ENCODE peak calls at places on chromosome 14, in five cellular contexts. X is neuronal stem cell, G is trophoblast cell, I is H9, Y is H1. L is an unnamed sample.

GRCh38 chr14:34629657-34630529 is at the start of gene SNX6:
- DNase-seq in G (peak; percentile 67), I (peak; percentile 80), X (peak; percentile 75), Y (peak; percentile 5), L (peak; percentile 73)

GRCh38 chr14:77301103-77301502 is 19.6 kb downstream of the POMT2 start:
- DNase-seq in G (peak; percentile 71), X (peak; percentile 66), Y (peak; percentile 83), I (peak; percentile 88), L (peak; percentile 87)

GRCh38 chr14:75274899-75275569 is 3.6 kb upstream of the FOS start:
- DNase-seq in X (no peak), G (peak; percentile 57), Y (no peak), I (no peak), L (peak; percentile 97)

GRCh38 chr14:88411039-88411438 is 25.6 kb downstream of the SPATA7 start:
- DNase-seq in I (peak; percentile 50), G (no peak), Y (no peak), X (no peak), L (no peak)

GRCh38 chr14:44609201-44609600 is 102.1 kb upstream of the FSCB start:
- DNase-seq in I (no peak), Y (no peak), X (no peak), G (no peak), L (no peak)

GRCh38 chr14:105900398-105901160 is 374.2 kb downstream of the TMEM121 start:
- DNase-seq in X (no peak), Y (no peak), G (no peak), I (no peak), L (no peak)

GRCh38 chr14:85909581-85909980 is 379.6 kb downstream of the FLRT2 start:
- DNase-seq in G (no peak), Y (no peak), X (no peak), I (no peak), L (no peak)

GRCh38 chr14:77055981-77056380 is 27.5 kb upstream of the IRF2BPL start:
- DNase-seq in I (no peak), G (no peak), X (no peak), Y (no peak), L (no peak)

GRCh38 chr14:98240396-98240795 is 1031.6 kb downstream of the BCL11B start:
- DNase-seq in X (no peak), I (no peak), G (no peak), Y (no peak), L (no peak)

GRCh38 chr14:102759416-102759815 is 17.8 kb upstream of the TRAF3 start:
- DNase-seq in Y (no peak), X (no peak), I (peak; percentile 42), G (no peak), L (no peak)

GRCh38 chr14:102111101-102111500 is 24.3 kb upstream of the HSP90AA1 start:
- DNase-seq in X (no peak), I (no peak), Y (no peak), G (no peak), L (no peak)

GRCh38 chr14:88342980-88343379 is 19.9 kb upstream of the KCNK10 start:
- DNase-seq in G (no peak), X (no peak), I (no peak), Y (no peak), L (no peak)

GRCh38 chr14:73764881-73765280 is 50.7 kb upstream of the PNMA1 start:
- DNase-seq in X (no peak), G (no peak), Y (no peak), I (no peak), L (no peak)

GRCh38 chr14:66509874-66510273 is 1.9 kb downstream of the GPHN start:
- DNase-seq in X (no peak), I (no peak), G (no peak), Y (no peak), L (peak; percentile 9)

GRCh38 chr14:91342243-91342760 is 75.3 kb downstream of the CCDC88C start:
- DNase-seq in I (no peak), G (no peak), X (no peak), Y (no peak), L (no peak)

GRCh38 chr14:65600742-65601141 is 188.2 kb downstream of the FUT8 start:
- DNase-seq in I (no peak), X (no peak), G (no peak), Y (no peak), L (no peak)

GRCh38 chr14:64942531-64943111 is at the start of gene GPX2:
- DNase-seq in I (no peak), G (no peak), Y (no peak), X (no peak), L (no peak)

GRCh38 chr14:52220924-52221802 is 46.3 kb upstream of the PTGDR start:
- DNase-seq in Y (no peak), X (no peak), I (no peak), G (no peak), L (no peak)

GRCh38 chr14:50397461-50398196 is 948 bp upstream of the CDKL1 start:
- DNase-seq in G (no peak), X (no peak), Y (no peak), I (no peak), L (no peak)

GRCh38 chr14:42222924-42223471 is 616.3 kb downstream of the LRFN5 start:
- DNase-seq in Y (no peak), I (no peak), G (no peak), X (no peak), L (peak; percentile 60)

GRCh38 chr14:102140027-102140749 is 491 bp downstream of the WDR20 start:
- DNase-seq in Y (no peak), G (peak; percentile 27), I (peak; percentile 30), X (peak; percentile 14), L (peak; percentile 48)

GRCh38 chr14:76937181-76938091 is 91.1 kb downstream of the IRF2BPL start:
- DNase-seq in Y (no peak), I (no peak), G (no peak), X (no peak), L (peak; percentile 84)

GRCh38 chr14:68626386-68626785 is 166.5 kb downstream of the ZFP36L1 start:
- DNase-seq in G (no peak), X (no peak), Y (no peak), I (no peak), L (no peak)

GRCh38 chr14:21476526-21476924 is 234 bp downstream of the RAB2B start:
- DNase-seq in I (no peak), Y (no peak), X (no peak), G (no peak), L (peak; percentile 84)

GRCh38 chr14:100486025-100486828 is 101.0 kb downstream of the BEGAIN start:
- DNase-seq in X (peak; percentile 84), Y (peak; percentile 65), G (peak; percentile 51), I (peak; percentile 89), L (peak; percentile 75)
- H3K27ac ChIP-seq in X (no peak overlapping the region), Y (no peak overlapping the region), G (no peak overlapping the region), I (no peak overlapping the region), L (no peak overlapping the region)

DNA sequence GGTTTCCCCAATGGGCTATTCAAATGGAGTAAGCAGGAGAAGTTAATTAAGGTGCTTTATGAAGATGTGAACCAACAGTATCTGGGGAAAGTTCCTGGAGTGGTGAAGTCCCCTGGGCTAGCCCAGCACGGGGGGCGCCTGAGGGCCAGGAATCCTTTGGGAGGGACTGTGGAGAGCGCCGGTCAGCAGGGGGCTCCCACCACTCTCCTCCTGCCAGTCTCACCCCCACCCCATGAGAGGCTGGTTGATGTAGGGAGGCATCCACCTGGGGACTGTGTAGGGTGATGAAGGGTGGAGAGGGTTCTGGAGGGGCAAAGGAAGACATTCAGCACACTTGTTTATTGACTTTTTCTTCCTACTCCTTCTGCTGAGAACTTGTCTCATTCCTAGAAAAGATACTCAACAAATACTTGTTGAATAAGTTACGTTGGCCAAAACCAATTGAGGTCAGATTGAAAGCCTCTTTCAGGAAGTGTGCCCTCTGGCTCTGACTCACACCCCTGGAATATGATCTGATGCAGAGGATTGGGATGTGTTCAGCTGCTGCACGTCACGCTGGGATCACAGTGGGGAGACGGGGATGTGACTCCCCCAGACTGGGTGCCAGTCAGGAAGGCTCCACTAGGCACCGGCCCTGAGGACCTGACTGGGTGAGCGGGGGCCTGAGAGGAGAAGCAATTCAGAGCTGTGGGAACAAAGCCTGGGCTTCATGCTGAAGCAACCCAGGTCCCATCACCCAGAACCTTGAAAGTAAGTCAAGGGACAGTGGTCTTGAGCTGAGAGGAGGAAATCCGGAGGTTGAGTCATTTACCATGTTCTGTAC is 4.2 kb downstream of the CEBPE start:
- DNase-seq in G (peak; percentile 28), Y (no peak), X (no peak), I (no peak), L (peak; percentile 95)
- H2BK12ac ChIP-seq in G (no peak overlapping the region), Y (no peak overlapping the region), X (no peak overlapping the region), I (no peak overlapping the region), L (peak overlapping the region; percentile 82)

GRCh38 chr14:94598816-94599655 is 13.2 kb upstream of the SERPINA3 start:
- DNase-seq in G (peak; percentile 48), X (no peak), I (peak; percentile 38), Y (no peak), L (peak; percentile 69)

GRCh38 chr14:94600148-94600545 is 12.0 kb upstream of the SERPINA3 start:
- DNase-seq in G (no peak), Y (no peak), X (no peak), I (no peak), L (no peak)

GRCh38 chr14:94599656-94600004 is 12.6 kb upstream of the SERPINA3 start:
- DNase-seq in I (no peak), G (no peak), X (no peak), Y (no peak), L (no peak)

GRCh38 chr14:94602722-94603121 is 9.5 kb upstream of the SERPINA3 start:
- DNase-seq in X (no peak), I (no peak), Y (no peak), G (no peak), L (no peak)

DNA sequence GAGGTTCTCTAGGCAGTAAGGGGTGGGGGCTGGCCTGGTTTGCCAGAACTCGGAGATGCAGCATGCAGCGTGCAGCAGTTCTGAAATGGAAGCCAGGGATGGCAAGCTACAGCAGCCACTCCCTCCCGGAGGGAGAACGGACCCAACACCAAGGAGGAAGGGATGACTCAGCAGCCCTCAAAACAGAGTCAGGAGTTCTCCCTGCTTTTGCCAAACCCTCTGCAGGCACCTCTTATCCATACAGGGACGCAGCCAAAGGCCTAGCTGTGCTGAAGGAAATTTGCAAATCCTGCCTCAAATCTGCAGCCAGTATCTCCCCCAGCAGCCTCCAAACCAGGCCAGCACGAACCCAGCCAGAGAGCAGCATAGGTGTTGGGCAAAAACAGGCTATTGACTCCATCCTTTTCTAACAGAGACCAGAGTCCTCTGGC is 10.2 kb upstream of the SERPINA3 start:
- DNase-seq in G (no peak), Y (no peak), I (peak; percentile 40), X (no peak), L (peak; percentile 30)
- H2AK5ac ChIP-seq in G (no peak overlapping the region), Y (no peak overlapping the region), I (no peak overlapping the region), X (no peak overlapping the region), L (no peak overlapping the region)

GRCh38 chr14:92800012-92800411 is 5.9 kb downstream of the GOLGA5 start:
- DNase-seq in I (no peak), G (no peak), X (no peak), Y (no peak), L (no peak)

GRCh38 chr14:92800525-92800924 is 6.4 kb downstream of the GOLGA5 start:
- DNase-seq in X (no peak), I (no peak), G (no peak), Y (no peak), L (no peak)

GRCh38 chr14:92798811-92799210 is 4.7 kb downstream of the GOLGA5 start:
- DNase-seq in X (no peak), Y (no peak), I (no peak), G (no peak), L (no peak)

GRCh38 chr14:92801917-92802316 is 7.8 kb downstream of the GOLGA5 start:
- DNase-seq in Y (no peak), G (no peak), X (no peak), I (no peak), L (no peak)

DNA sequence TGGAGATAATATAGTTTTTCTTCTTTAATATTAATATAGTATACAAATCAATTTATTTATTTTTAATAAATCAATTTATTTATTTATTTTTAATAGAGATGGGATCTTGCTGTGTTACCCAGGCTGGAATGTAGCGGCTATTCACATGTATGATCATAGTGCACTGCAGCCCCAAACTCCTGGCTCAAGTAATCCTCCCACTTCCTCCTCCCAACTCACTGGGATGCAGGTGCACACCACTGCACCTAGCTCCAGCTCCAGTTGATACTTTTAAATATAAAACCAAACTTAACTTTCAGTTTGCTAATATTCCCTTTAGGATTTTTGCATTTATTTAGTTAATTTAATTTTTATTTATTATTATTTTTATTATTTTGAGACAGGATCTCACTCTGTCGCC is 8.6 kb downstream of the GOLGA5 start:
- DNase-seq in Y (no peak), I (no peak), G (no peak), X (no peak), L (no peak)
- H3K27ac ChIP-seq in Y (no peak overlapping the region), I (no peak overlapping the region), G (no peak overlapping the region), X (no peak overlapping the region), L (no peak overlapping the region)